ENCODE peak calls at places on chromosome 7, in seven cellular contexts. One of them, this sample, is unnamed.

GRCh38 chr7:100053201-100053600 is 3.6 kb downstream of the ZSCAN21 start:
- DNase-seq in GM12865: peak
- DNase-seq in NCI-H187: no peak
- DNase-seq in WTC11: no peak
- DNase-seq in B cell: peak
- DNase-seq in IMR-90: peak
- DNase-seq in T-helper 1 cell: no peak
- DNase-seq in this sample: no peak

GRCh38 chr7:102273749-102274712 is 12.6 kb upstream of the SH2B2 start:
- DNase-seq in IMR-90: peak
- DNase-seq in WTC11: no peak
- DNase-seq in NCI-H187: no peak
- DNase-seq in B cell: no peak
- DNase-seq in GM12865: no peak
- DNase-seq in T-helper 1 cell: no peak
- DNase-seq in this sample: no peak

GRCh38 chr7:56083150-56083785 is 9.5 kb downstream of the PHKG1 start:
- DNase-seq in T-helper 1 cell: no peak
- DNase-seq in IMR-90: no peak
- DNase-seq in WTC11: no peak
- DNase-seq in B cell: no peak
- DNase-seq in GM12865: no peak
- DNase-seq in NCI-H187: no peak
- DNase-seq in this sample: peak

GRCh38 chr7:114678116-114678515 is 243.8 kb upstream of the MDFIC start:
- DNase-seq in WTC11: no peak
- DNase-seq in T-helper 1 cell: no peak
- DNase-seq in GM12865: no peak
- DNase-seq in B cell: no peak
- DNase-seq in IMR-90: no peak
- DNase-seq in NCI-H187: no peak
- DNase-seq in this sample: no peak

GRCh38 chr7:76310102-76310957 is 7.9 kb downstream of the HSPB1 start:
- DNase-seq in WTC11: no peak
- DNase-seq in IMR-90: no peak
- DNase-seq in T-helper 1 cell: no peak
- DNase-seq in B cell: no peak
- DNase-seq in NCI-H187: no peak
- DNase-seq in GM12865: no peak
- DNase-seq in this sample: no peak

GRCh38 chr7:128842674-128843641 is 12.8 kb downstream of the FLNC start:
- DNase-seq in NCI-H187: no peak
- DNase-seq in GM12865: no peak
- DNase-seq in B cell: no peak
- DNase-seq in IMR-90: no peak
- DNase-seq in WTC11: no peak
- DNase-seq in T-helper 1 cell: no peak
- DNase-seq in this sample: no peak

GRCh38 chr7:103075337-103075918 is 488 bp downstream of the ARMC10 start:
- DNase-seq in T-helper 1 cell: peak
- DNase-seq in B cell: peak
- DNase-seq in WTC11: peak
- DNase-seq in GM12865: peak
- DNase-seq in IMR-90: peak
- DNase-seq in NCI-H187: peak
- DNase-seq in this sample: peak

GRCh38 chr7:154789404-154789803 is 213.5 kb downstream of the PAXIP1 start:
- DNase-seq in T-helper 1 cell: no peak
- DNase-seq in B cell: no peak
- DNase-seq in NCI-H187: no peak
- DNase-seq in IMR-90: no peak
- DNase-seq in WTC11: no peak
- DNase-seq in GM12865: no peak
- DNase-seq in this sample: peak

GRCh38 chr7:157618823-157619606 is 282.2 kb downstream of the DNAJB6 start:
- DNase-seq in NCI-H187: no peak
- DNase-seq in WTC11: no peak
- DNase-seq in IMR-90: no peak
- DNase-seq in GM12865: no peak
- DNase-seq in T-helper 1 cell: no peak
- DNase-seq in B cell: no peak
- DNase-seq in this sample: no peak

GRCh38 chr7:155975490-155975889 is 163.2 kb upstream of the SHH start:
- DNase-seq in B cell: no peak
- DNase-seq in GM12865: no peak
- DNase-seq in WTC11: no peak
- DNase-seq in NCI-H187: no peak
- DNase-seq in T-helper 1 cell: no peak
- DNase-seq in IMR-90: no peak
- DNase-seq in this sample: no peak

GRCh38 chr7:81005254-81005653 is 86.4 kb upstream of the SEMA3C start:
- DNase-seq in IMR-90: no peak
- DNase-seq in WTC11: no peak
- DNase-seq in B cell: no peak
- DNase-seq in NCI-H187: no peak
- DNase-seq in T-helper 1 cell: no peak
- DNase-seq in GM12865: no peak
- DNase-seq in this sample: no peak

GRCh38 chr7:112908106-112908505 is 117.9 kb upstream of the TMEM168 start:
- DNase-seq in GM12865: no peak
- DNase-seq in WTC11: no peak
- DNase-seq in NCI-H187: no peak
- DNase-seq in IMR-90: no peak
- DNase-seq in B cell: no peak
- DNase-seq in T-helper 1 cell: no peak
- DNase-seq in this sample: no peak

GRCh38 chr7:130037703-130038102 is 13.5 kb downstream of the ZC3HC1 start:
- DNase-seq in T-helper 1 cell: no peak
- DNase-seq in NCI-H187: no peak
- DNase-seq in IMR-90: peak
- DNase-seq in B cell: no peak
- DNase-seq in GM12865: no peak
- DNase-seq in WTC11: no peak
- DNase-seq in this sample: no peak

GRCh38 chr7:1886361-1887064 is 216.4 kb downstream of the ELFN1 start:
- DNase-seq in NCI-H187: no peak
- DNase-seq in B cell: no peak
- DNase-seq in WTC11: no peak
- DNase-seq in T-helper 1 cell: no peak
- DNase-seq in IMR-90: no peak
- DNase-seq in GM12865: no peak
- DNase-seq in this sample: no peak

GRCh38 chr7:71236488-71237179 is 104.7 kb downstream of the GALNT17 start:
- DNase-seq in IMR-90: no peak
- DNase-seq in T-helper 1 cell: no peak
- DNase-seq in B cell: no peak
- DNase-seq in GM12865: no peak
- DNase-seq in WTC11: peak
- DNase-seq in NCI-H187: no peak
- DNase-seq in this sample: no peak

GRCh38 chr7:121328508-121329459 is at the start of gene WNT16:
- DNase-seq in WTC11: peak
- DNase-seq in NCI-H187: no peak
- DNase-seq in B cell: peak
- DNase-seq in IMR-90: no peak
- DNase-seq in T-helper 1 cell: no peak
- DNase-seq in GM12865: no peak
- DNase-seq in this sample: peak

GRCh38 chr7:30116771-30117170 is 18.0 kb upstream of the MTURN start:
- DNase-seq in B cell: no peak
- DNase-seq in WTC11: no peak
- DNase-seq in NCI-H187: no peak
- DNase-seq in IMR-90: no peak
- DNase-seq in GM12865: no peak
- DNase-seq in T-helper 1 cell: no peak
- DNase-seq in this sample: no peak

GRCh38 chr7:78510580-78511188 is 712.1 kb downstream of the PHTF2 start:
- DNase-seq in IMR-90: peak
- DNase-seq in B cell: no peak
- DNase-seq in GM12865: peak
- DNase-seq in NCI-H187: no peak
- DNase-seq in T-helper 1 cell: no peak
- DNase-seq in WTC11: peak
- DNase-seq in this sample: no peak

GRCh38 chr7:82605247-82605864 is 161.8 kb upstream of the CACNA2D1 start:
- DNase-seq in IMR-90: peak
- DNase-seq in GM12865: peak
- DNase-seq in WTC11: no peak
- DNase-seq in T-helper 1 cell: no peak
- DNase-seq in NCI-H187: no peak
- DNase-seq in B cell: no peak
- DNase-seq in this sample: no peak

GRCh38 chr7:70230761-70231160 is 632.5 kb downstream of the AUTS2 start:
- DNase-seq in WTC11: no peak
- DNase-seq in GM12865: no peak
- DNase-seq in IMR-90: no peak
- DNase-seq in T-helper 1 cell: no peak
- DNase-seq in NCI-H187: no peak
- DNase-seq in B cell: no peak
- DNase-seq in this sample: no peak

GRCh38 chr7:47327698-47328391 is 254.1 kb downstream of the TNS3 start:
- DNase-seq in B cell: no peak
- DNase-seq in T-helper 1 cell: no peak
- DNase-seq in WTC11: peak
- DNase-seq in GM12865: no peak
- DNase-seq in NCI-H187: no peak
- DNase-seq in IMR-90: peak
- DNase-seq in this sample: peak

GRCh38 chr7:128000048-128000447 is 31.2 kb downstream of the LRRC4 start:
- DNase-seq in B cell: no peak
- DNase-seq in GM12865: peak
- DNase-seq in T-helper 1 cell: no peak
- DNase-seq in WTC11: no peak
- DNase-seq in NCI-H187: no peak
- DNase-seq in IMR-90: no peak
- DNase-seq in this sample: no peak

GRCh38 chr7:143395187-143396149 is 13.2 kb downstream of the EPHA1 start:
- DNase-seq in GM12865: no peak
- DNase-seq in WTC11: no peak
- DNase-seq in IMR-90: no peak
- DNase-seq in T-helper 1 cell: no peak
- DNase-seq in NCI-H187: no peak
- DNase-seq in B cell: no peak
- DNase-seq in this sample: no peak

GRCh38 chr7:54664235-54665228 is 94.5 kb downstream of the SEC61G start:
- DNase-seq in B cell: no peak
- DNase-seq in WTC11: peak
- DNase-seq in IMR-90: peak
- DNase-seq in NCI-H187: no peak
- DNase-seq in GM12865: peak
- DNase-seq in T-helper 1 cell: no peak
- DNase-seq in this sample: peak

GRCh38 chr7:127207806-127208205 is 44.9 kb downstream of the GRM8 start:
- DNase-seq in GM12865: no peak
- DNase-seq in B cell: no peak
- DNase-seq in NCI-H187: no peak
- DNase-seq in IMR-90: no peak
- DNase-seq in T-helper 1 cell: no peak
- DNase-seq in WTC11: no peak
- DNase-seq in this sample: no peak

GRCh38 chr7:24706211-24707165 is 50.8 kb downstream of the GSDME start:
- DNase-seq in WTC11: no peak
- DNase-seq in GM12865: no peak
- DNase-seq in IMR-90: no peak
- DNase-seq in B cell: no peak
- DNase-seq in NCI-H187: no peak
- DNase-seq in T-helper 1 cell: no peak
- DNase-seq in this sample: no peak

GRCh38 chr7:101121996-101122932 is 4.6 kb upstream of the SERPINE1 start:
- DNase-seq in IMR-90: peak
- DNase-seq in T-helper 1 cell: no peak
- DNase-seq in GM12865: peak
- DNase-seq in WTC11: peak
- DNase-seq in B cell: no peak
- DNase-seq in NCI-H187: no peak
- DNase-seq in this sample: peak

GRCh38 chr7:68015565-68016532 is 1019.2 kb downstream of the TYW1 start:
- DNase-seq in GM12865: no peak
- DNase-seq in T-helper 1 cell: no peak
- DNase-seq in B cell: no peak
- DNase-seq in NCI-H187: no peak
- DNase-seq in IMR-90: no peak
- DNase-seq in WTC11: no peak
- DNase-seq in this sample: no peak

This sample was measured in dorsolateral prefrontal cortex.